ENCODE peak calls at places on chromosomes 6 and 20, in eight cellular contexts. One of them, this sample, is unnamed.

GRCh38 chr6:129239825-129240491 is 357.0 kb downstream of the LAMA2 start:
- DNase-seq in CD8-positive, alpha-beta memory T cell: no peak
- DNase-seq in fibroblast of pulmonary artery: no peak
- DNase-seq in OCI-LY7: no peak
- DNase-seq in HL-60: no peak
- DNase-seq in aorta: no peak
- DNase-seq in retinal pigment epithelial cell: no peak
- DNase-seq in mammary epithelial cell: peak
- DNase-seq in this sample: no peak

GRCh38 chr20:55415567-55416142 is 589.7 kb downstream of the CBLN4 start:
- DNase-seq in fibroblast of pulmonary artery: no peak
- DNase-seq in mammary epithelial cell: peak
- DNase-seq in HL-60: no peak
- DNase-seq in OCI-LY7: peak
- DNase-seq in CD8-positive, alpha-beta memory T cell: no peak
- DNase-seq in retinal pigment epithelial cell: no peak
- DNase-seq in aorta: no peak
- DNase-seq in this sample: peak

GRCh38 chr20:50303573-50304500 is 113.2 kb downstream of the CEBPB start:
- DNase-seq in CD8-positive, alpha-beta memory T cell: peak
- DNase-seq in retinal pigment epithelial cell: no peak
- DNase-seq in fibroblast of pulmonary artery: peak
- DNase-seq in HL-60: no peak
- DNase-seq in OCI-LY7: no peak
- DNase-seq in aorta: peak
- DNase-seq in mammary epithelial cell: no peak
- DNase-seq in this sample: peak

GRCh38 chr6:150250826-150251225 is 108.0 kb downstream of the PPP1R14C start:
- DNase-seq in retinal pigment epithelial cell: no peak
- DNase-seq in aorta: no peak
- DNase-seq in OCI-LY7: no peak
- DNase-seq in fibroblast of pulmonary artery: peak
- DNase-seq in mammary epithelial cell: peak
- DNase-seq in CD8-positive, alpha-beta memory T cell: no peak
- DNase-seq in HL-60: no peak
- DNase-seq in this sample: peak

GRCh38 chr6:45163952-45164766 is 164.0 kb upstream of the RUNX2 start:
- DNase-seq in HL-60: no peak
- DNase-seq in OCI-LY7: no peak
- DNase-seq in mammary epithelial cell: peak
- DNase-seq in retinal pigment epithelial cell: no peak
- DNase-seq in CD8-positive, alpha-beta memory T cell: no peak
- DNase-seq in fibroblast of pulmonary artery: no peak
- DNase-seq in aorta: no peak
- DNase-seq in this sample: no peak

GRCh38 chr6:143589162-143589561 is 77.6 kb upstream of the FUCA2 start:
- DNase-seq in fibroblast of pulmonary artery: no peak
- DNase-seq in aorta: no peak
- DNase-seq in HL-60: no peak
- DNase-seq in CD8-positive, alpha-beta memory T cell: no peak
- DNase-seq in mammary epithelial cell: no peak
- DNase-seq in retinal pigment epithelial cell: no peak
- DNase-seq in OCI-LY7: no peak
- DNase-seq in this sample: no peak

GRCh38 chr6:45668705-45669104 is 291.0 kb upstream of the SUPT3H start:
- DNase-seq in OCI-LY7: no peak
- DNase-seq in CD8-positive, alpha-beta memory T cell: no peak
- DNase-seq in retinal pigment epithelial cell: no peak
- DNase-seq in HL-60: no peak
- DNase-seq in aorta: no peak
- DNase-seq in mammary epithelial cell: no peak
- DNase-seq in fibroblast of pulmonary artery: no peak
- DNase-seq in this sample: no peak

GRCh38 chr6:16544006-16544405 is 217.3 kb downstream of the ATXN1 start:
- DNase-seq in CD8-positive, alpha-beta memory T cell: no peak
- DNase-seq in aorta: peak
- DNase-seq in retinal pigment epithelial cell: no peak
- DNase-seq in mammary epithelial cell: no peak
- DNase-seq in fibroblast of pulmonary artery: peak
- DNase-seq in OCI-LY7: no peak
- DNase-seq in HL-60: no peak
- DNase-seq in this sample: peak

GRCh38 chr20:41175727-41176330 is 38.5 kb downstream of the PLCG1 start:
- DNase-seq in mammary epithelial cell: no peak
- DNase-seq in OCI-LY7: no peak
- DNase-seq in retinal pigment epithelial cell: no peak
- DNase-seq in CD8-positive, alpha-beta memory T cell: no peak
- DNase-seq in aorta: no peak
- DNase-seq in fibroblast of pulmonary artery: no peak
- DNase-seq in HL-60: no peak
- DNase-seq in this sample: no peak

GRCh38 chr20:19406371-19406770 is 193.9 kb downstream of the SLC24A3 start:
- DNase-seq in retinal pigment epithelial cell: no peak
- DNase-seq in mammary epithelial cell: no peak
- DNase-seq in CD8-positive, alpha-beta memory T cell: no peak
- DNase-seq in fibroblast of pulmonary artery: no peak
- DNase-seq in HL-60: no peak
- DNase-seq in aorta: no peak
- DNase-seq in OCI-LY7: no peak
- DNase-seq in this sample: peak

GRCh38 chr20:63295422-63295821 is 2.4 kb downstream of the COL20A1 start:
- DNase-seq in CD8-positive, alpha-beta memory T cell: no peak
- DNase-seq in mammary epithelial cell: no peak
- DNase-seq in HL-60: no peak
- DNase-seq in aorta: no peak
- DNase-seq in fibroblast of pulmonary artery: no peak
- DNase-seq in retinal pigment epithelial cell: no peak
- DNase-seq in OCI-LY7: no peak
- DNase-seq in this sample: no peak
- H3K4me3 ChIP-seq in CD8-positive, alpha-beta memory T cell: no peak
- H3K4me3 ChIP-seq in mammary epithelial cell: no peak
- H3K4me3 ChIP-seq in HL-60: no peak
- H3K4me3 ChIP-seq in aorta: no peak
- H3K4me3 ChIP-seq in fibroblast of pulmonary artery: no peak
- H3K4me3 ChIP-seq in retinal pigment epithelial cell: no peak
- H3K4me3 ChIP-seq in OCI-LY7: no peak
- H3K4me3 ChIP-seq in this sample: no peak

DNA sequence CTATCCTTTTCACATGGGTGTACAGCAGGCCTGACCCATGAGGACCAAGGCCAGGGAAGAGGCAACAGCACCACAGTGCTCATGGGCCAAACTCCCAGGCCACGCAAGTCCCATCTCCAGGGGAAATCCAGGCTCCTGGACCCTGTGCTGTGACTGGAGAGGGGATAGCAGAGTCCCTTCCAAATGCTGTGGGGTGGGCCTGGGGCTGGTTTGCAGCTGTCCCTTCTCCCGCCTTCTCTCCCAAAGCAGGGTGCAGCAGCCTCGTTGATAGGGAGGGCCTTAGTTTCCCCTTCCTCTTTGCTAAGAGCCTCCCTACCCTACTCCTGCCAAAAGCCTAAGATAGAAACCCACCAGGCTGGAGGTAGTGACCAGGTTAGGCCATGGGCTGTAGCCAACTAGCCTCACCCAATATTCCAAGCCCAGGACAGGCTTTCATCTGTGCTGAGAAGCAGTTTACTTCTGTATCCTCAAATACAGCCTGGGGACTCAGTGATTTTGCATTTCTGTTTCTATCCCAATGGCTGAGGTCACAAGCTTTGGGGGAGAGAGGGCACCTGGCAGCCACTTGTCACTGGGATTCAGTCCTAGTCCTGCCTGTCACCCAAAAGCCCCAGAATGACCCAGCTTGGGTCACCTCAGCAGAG is 1.4 kb downstream of the CTSZ start:
- DNase-seq in aorta: no peak
- DNase-seq in HL-60: no peak
- DNase-seq in mammary epithelial cell: no peak
- DNase-seq in retinal pigment epithelial cell: no peak
- DNase-seq in OCI-LY7: peak
- DNase-seq in fibroblast of pulmonary artery: no peak
- DNase-seq in CD8-positive, alpha-beta memory T cell: no peak
- DNase-seq in this sample: no peak
- H3K4me3 ChIP-seq in aorta: no peak
- H3K4me3 ChIP-seq in HL-60: peak
- H3K4me3 ChIP-seq in mammary epithelial cell: peak
- H3K4me3 ChIP-seq in retinal pigment epithelial cell: no peak
- H3K4me3 ChIP-seq in OCI-LY7: peak
- H3K4me3 ChIP-seq in fibroblast of pulmonary artery: peak
- H3K4me3 ChIP-seq in CD8-positive, alpha-beta memory T cell: peak
- H3K4me3 ChIP-seq in this sample: peak

DNA sequence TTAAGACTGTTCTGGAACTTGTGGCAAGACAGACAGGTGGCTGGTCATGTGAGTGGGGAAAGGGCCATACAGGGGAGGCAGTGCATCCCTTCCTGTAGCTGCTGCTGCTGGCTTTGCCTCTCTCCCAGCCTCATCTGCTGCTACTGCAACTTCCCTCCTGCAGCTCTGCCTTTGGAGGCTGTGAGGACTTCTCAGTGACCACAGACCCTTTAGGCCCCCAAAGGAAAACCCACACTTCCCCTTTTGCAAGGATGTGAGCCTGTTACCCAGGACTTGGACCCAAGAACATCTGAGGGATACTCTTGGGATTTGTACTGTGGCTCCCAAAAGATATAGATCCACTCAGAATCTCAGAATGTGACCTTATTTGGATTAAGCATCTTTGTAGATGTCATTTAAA is 91.0 kb downstream of the TMEM170B start:
- DNase-seq in aorta: no peak
- DNase-seq in retinal pigment epithelial cell: no peak
- DNase-seq in fibroblast of pulmonary artery: no peak
- DNase-seq in OCI-LY7: no peak
- DNase-seq in CD8-positive, alpha-beta memory T cell: no peak
- DNase-seq in mammary epithelial cell: no peak
- DNase-seq in HL-60: no peak
- DNase-seq in this sample: no peak
- H3K4me3 ChIP-seq in aorta: no peak
- H3K4me3 ChIP-seq in retinal pigment epithelial cell: no peak
- H3K4me3 ChIP-seq in fibroblast of pulmonary artery: no peak
- H3K4me3 ChIP-seq in OCI-LY7: no peak
- H3K4me3 ChIP-seq in CD8-positive, alpha-beta memory T cell: no peak
- H3K4me3 ChIP-seq in mammary epithelial cell: no peak
- H3K4me3 ChIP-seq in HL-60: no peak
- H3K4me3 ChIP-seq in this sample: no peak

DNA sequence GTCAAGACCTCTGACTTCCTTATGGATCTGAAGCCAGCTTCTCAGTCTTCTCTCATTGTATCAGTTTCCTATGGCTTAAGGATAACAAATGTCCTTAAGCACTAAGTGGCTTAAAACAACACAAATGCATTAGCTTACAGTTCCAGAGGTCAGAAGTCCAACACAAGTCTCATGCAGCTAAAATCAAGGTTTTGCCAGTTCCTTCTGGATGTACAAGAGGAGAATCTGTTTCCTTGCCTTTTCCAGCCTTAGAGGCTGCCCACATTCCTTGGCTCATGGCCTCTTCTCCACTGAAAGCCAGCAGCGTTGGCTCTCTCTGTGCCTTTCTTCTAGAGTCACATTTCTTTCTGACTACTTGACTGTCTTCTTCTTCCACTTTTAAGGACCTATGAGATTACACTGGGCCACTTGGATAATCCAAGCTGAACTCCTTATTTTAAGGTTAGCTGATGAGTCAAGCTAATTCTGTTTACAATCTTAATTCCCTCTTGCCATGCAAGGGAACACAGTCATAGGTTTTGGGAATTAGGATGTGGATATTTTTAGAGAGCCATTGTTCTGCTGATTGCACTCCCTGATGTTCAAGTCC is 179.0 kb downstream of the BCAS1 start:
- DNase-seq in CD8-positive, alpha-beta memory T cell: no peak
- DNase-seq in OCI-LY7: no peak
- DNase-seq in mammary epithelial cell: no peak
- DNase-seq in aorta: no peak
- DNase-seq in HL-60: no peak
- DNase-seq in retinal pigment epithelial cell: no peak
- DNase-seq in fibroblast of pulmonary artery: no peak
- DNase-seq in this sample: peak
- H3K4me3 ChIP-seq in CD8-positive, alpha-beta memory T cell: no peak
- H3K4me3 ChIP-seq in OCI-LY7: no peak
- H3K4me3 ChIP-seq in mammary epithelial cell: no peak
- H3K4me3 ChIP-seq in aorta: no peak
- H3K4me3 ChIP-seq in HL-60: no peak
- H3K4me3 ChIP-seq in retinal pigment epithelial cell: no peak
- H3K4me3 ChIP-seq in fibroblast of pulmonary artery: no peak
- H3K4me3 ChIP-seq in this sample: no peak

DNA sequence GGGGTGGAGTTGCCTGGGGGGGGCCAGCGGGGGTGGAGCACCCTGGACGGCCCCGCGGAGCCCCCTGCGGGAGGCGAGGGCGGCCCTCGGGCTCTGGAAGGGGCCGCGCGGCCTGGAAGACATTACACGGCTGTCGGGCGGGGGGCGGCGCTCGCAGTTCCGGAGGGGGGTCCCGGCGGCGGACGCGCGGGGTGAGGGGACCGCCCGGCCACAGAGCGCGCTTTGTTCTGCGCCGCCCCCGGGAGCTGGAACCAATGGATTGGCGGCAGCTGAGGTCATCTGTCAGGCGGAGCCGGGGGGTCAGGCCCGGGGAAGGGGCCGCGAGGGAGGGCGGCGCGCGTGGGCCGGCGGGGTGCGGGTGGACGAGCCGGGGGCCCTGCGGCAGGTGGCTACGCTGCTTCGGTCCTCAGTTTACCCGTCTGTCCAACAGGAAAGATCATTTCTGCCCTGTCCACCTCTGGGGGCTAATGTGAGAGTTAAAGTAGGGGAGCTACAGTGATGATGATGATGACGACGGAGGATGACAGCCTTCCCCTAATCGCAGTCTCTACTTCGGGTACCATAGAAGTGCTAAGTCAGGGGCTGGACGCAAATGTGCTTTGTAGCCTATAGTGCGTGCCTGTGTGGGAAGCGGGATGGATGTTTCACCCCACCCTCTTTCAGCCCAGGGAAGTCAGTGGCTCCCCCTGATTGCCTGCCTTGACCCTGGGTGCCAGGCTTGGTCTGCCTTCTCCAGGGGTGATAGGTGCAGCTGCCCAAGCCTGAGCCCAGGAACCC is 10.4 kb downstream of the SRXN1 start:
- DNase-seq in CD8-positive, alpha-beta memory T cell: no peak
- DNase-seq in retinal pigment epithelial cell: no peak
- DNase-seq in fibroblast of pulmonary artery: no peak
- DNase-seq in aorta: no peak
- DNase-seq in mammary epithelial cell: no peak
- DNase-seq in HL-60: no peak
- DNase-seq in OCI-LY7: no peak
- DNase-seq in this sample: no peak
- H3K4me3 ChIP-seq in CD8-positive, alpha-beta memory T cell: no peak
- H3K4me3 ChIP-seq in retinal pigment epithelial cell: peak
- H3K4me3 ChIP-seq in fibroblast of pulmonary artery: peak
- H3K4me3 ChIP-seq in aorta: no peak
- H3K4me3 ChIP-seq in mammary epithelial cell: no peak
- H3K4me3 ChIP-seq in HL-60: no peak
- H3K4me3 ChIP-seq in OCI-LY7: no peak
- H3K4me3 ChIP-seq in this sample: no peak

GRCh38 chr6:77034161-77034560 is 429.1 kb downstream of the HTR1B start:
- DNase-seq in retinal pigment epithelial cell: peak
- DNase-seq in HL-60: no peak
- DNase-seq in aorta: no peak
- DNase-seq in OCI-LY7: no peak
- DNase-seq in fibroblast of pulmonary artery: peak
- DNase-seq in CD8-positive, alpha-beta memory T cell: no peak
- DNase-seq in mammary epithelial cell: peak
- DNase-seq in this sample: peak
- H3K4me3 ChIP-seq in retinal pigment epithelial cell: no peak
- H3K4me3 ChIP-seq in HL-60: no peak
- H3K4me3 ChIP-seq in aorta: no peak
- H3K4me3 ChIP-seq in OCI-LY7: no peak
- H3K4me3 ChIP-seq in fibroblast of pulmonary artery: no peak
- H3K4me3 ChIP-seq in CD8-positive, alpha-beta memory T cell: no peak
- H3K4me3 ChIP-seq in mammary epithelial cell: no peak
- H3K4me3 ChIP-seq in this sample: no peak

GRCh38 chr6:29753309-29753644 is 30.0 kb downstream of the HLA-F start:
- DNase-seq in retinal pigment epithelial cell: no peak
- DNase-seq in aorta: no peak
- DNase-seq in OCI-LY7: no peak
- DNase-seq in mammary epithelial cell: no peak
- DNase-seq in fibroblast of pulmonary artery: no peak
- DNase-seq in CD8-positive, alpha-beta memory T cell: no peak
- DNase-seq in HL-60: no peak
- DNase-seq in this sample: no peak
- H3K4me3 ChIP-seq in retinal pigment epithelial cell: no peak
- H3K4me3 ChIP-seq in aorta: no peak
- H3K4me3 ChIP-seq in OCI-LY7: peak
- H3K4me3 ChIP-seq in mammary epithelial cell: peak
- H3K4me3 ChIP-seq in fibroblast of pulmonary artery: peak
- H3K4me3 ChIP-seq in CD8-positive, alpha-beta memory T cell: peak
- H3K4me3 ChIP-seq in HL-60: peak
- H3K4me3 ChIP-seq in this sample: peak

This sample was measured in AG10803.